ENCODE peak calls at places on chromosome 2, in five cellular contexts. One of them, this sample, is unnamed.

GRCh38 chr2:193333539-193333938 is 1138.8 kb upstream of the TMEFF2 start:
- DNase-seq in activated naive CD4-positive, alpha-beta T cell treated with anti-CD3 and anti-CD28 coated beads, Interleukin-2, amount 50 U/mL, for 16 hours: no peak
- DNase-seq in iris pigment epithelial cell: no peak
- DNase-seq in nephron progenitor cell: no peak
- DNase-seq in endodermal cell: no peak
- DNase-seq in this sample: no peak

GRCh38 chr2:224997802-224998201 is 44.5 kb downstream of the DOCK10 start:
- DNase-seq in activated naive CD4-positive, alpha-beta T cell treated with anti-CD3 and anti-CD28 coated beads, Interleukin-2, amount 50 U/mL, for 16 hours: no peak
- DNase-seq in iris pigment epithelial cell: no peak
- DNase-seq in nephron progenitor cell: no peak
- DNase-seq in endodermal cell: no peak
- DNase-seq in this sample: peak

GRCh38 chr2:60957224-60957623 is 60.3 kb upstream of the PEX13 start:
- DNase-seq in activated naive CD4-positive, alpha-beta T cell treated with anti-CD3 and anti-CD28 coated beads, Interleukin-2, amount 50 U/mL, for 16 hours: no peak
- DNase-seq in iris pigment epithelial cell: no peak
- DNase-seq in nephron progenitor cell: no peak
- DNase-seq in endodermal cell: no peak
- DNase-seq in this sample: no peak

GRCh38 chr2:72837171-72837570 is 11.3 kb upstream of the EXOC6B start:
- DNase-seq in activated naive CD4-positive, alpha-beta T cell treated with anti-CD3 and anti-CD28 coated beads, Interleukin-2, amount 50 U/mL, for 16 hours: no peak
- DNase-seq in iris pigment epithelial cell: peak
- DNase-seq in nephron progenitor cell: no peak
- DNase-seq in endodermal cell: no peak
- DNase-seq in this sample: peak

GRCh38 chr2:31231571-31232287 is 2.2 kb upstream of the EHD3 start:
- DNase-seq in activated naive CD4-positive, alpha-beta T cell treated with anti-CD3 and anti-CD28 coated beads, Interleukin-2, amount 50 U/mL, for 16 hours: no peak
- DNase-seq in iris pigment epithelial cell: no peak
- DNase-seq in nephron progenitor cell: no peak
- DNase-seq in endodermal cell: peak
- DNase-seq in this sample: no peak

GRCh38 chr2:236627846-236628245 is 58.2 kb downstream of the ACKR3 start:
- DNase-seq in activated naive CD4-positive, alpha-beta T cell treated with anti-CD3 and anti-CD28 coated beads, Interleukin-2, amount 50 U/mL, for 16 hours: no peak
- DNase-seq in iris pigment epithelial cell: no peak
- DNase-seq in nephron progenitor cell: no peak
- DNase-seq in endodermal cell: peak
- DNase-seq in this sample: no peak

GRCh38 chr2:140863713-140864112 is 1267.1 kb downstream of the LRP1B start:
- DNase-seq in activated naive CD4-positive, alpha-beta T cell treated with anti-CD3 and anti-CD28 coated beads, Interleukin-2, amount 50 U/mL, for 16 hours: no peak
- DNase-seq in iris pigment epithelial cell: peak
- DNase-seq in nephron progenitor cell: no peak
- DNase-seq in endodermal cell: no peak
- DNase-seq in this sample: peak

GRCh38 chr2:139872032-139872431 is 1091.8 kb upstream of the NXPH2 start:
- DNase-seq in activated naive CD4-positive, alpha-beta T cell treated with anti-CD3 and anti-CD28 coated beads, Interleukin-2, amount 50 U/mL, for 16 hours: no peak
- DNase-seq in iris pigment epithelial cell: no peak
- DNase-seq in nephron progenitor cell: no peak
- DNase-seq in endodermal cell: peak
- DNase-seq in this sample: no peak

GRCh38 chr2:8974001-8974400 is 29.5 kb downstream of the MBOAT2 start:
- DNase-seq in activated naive CD4-positive, alpha-beta T cell treated with anti-CD3 and anti-CD28 coated beads, Interleukin-2, amount 50 U/mL, for 16 hours: no peak
- DNase-seq in iris pigment epithelial cell: no peak
- DNase-seq in nephron progenitor cell: no peak
- DNase-seq in endodermal cell: no peak
- DNase-seq in this sample: no peak

GRCh38 chr2:109156052-109156451 is 27.0 kb downstream of the SH3RF3 start:
- DNase-seq in activated naive CD4-positive, alpha-beta T cell treated with anti-CD3 and anti-CD28 coated beads, Interleukin-2, amount 50 U/mL, for 16 hours: no peak
- DNase-seq in iris pigment epithelial cell: no peak
- DNase-seq in nephron progenitor cell: no peak
- DNase-seq in endodermal cell: no peak
- DNase-seq in this sample: no peak

GRCh38 chr2:111005307-111005706 is 115.4 kb upstream of the BCL2L11 start:
- DNase-seq in activated naive CD4-positive, alpha-beta T cell treated with anti-CD3 and anti-CD28 coated beads, Interleukin-2, amount 50 U/mL, for 16 hours: no peak
- DNase-seq in iris pigment epithelial cell: no peak
- DNase-seq in nephron progenitor cell: no peak
- DNase-seq in endodermal cell: no peak
- DNase-seq in this sample: no peak

GRCh38 chr2:192016265-192016664 is 169.4 kb upstream of the CAVIN2 start:
- DNase-seq in activated naive CD4-positive, alpha-beta T cell treated with anti-CD3 and anti-CD28 coated beads, Interleukin-2, amount 50 U/mL, for 16 hours: no peak
- DNase-seq in iris pigment epithelial cell: peak
- DNase-seq in nephron progenitor cell: no peak
- DNase-seq in endodermal cell: no peak
- DNase-seq in this sample: no peak

GRCh38 chr2:3631161-3631850 is 26.7 kb upstream of the ALLC start:
- DNase-seq in activated naive CD4-positive, alpha-beta T cell treated with anti-CD3 and anti-CD28 coated beads, Interleukin-2, amount 50 U/mL, for 16 hours: peak
- DNase-seq in iris pigment epithelial cell: no peak
- DNase-seq in nephron progenitor cell: no peak
- DNase-seq in endodermal cell: no peak
- DNase-seq in this sample: no peak

GRCh38 chr2:215435261-215435808 is 533 bp downstream of the FN1 start:
- DNase-seq in activated naive CD4-positive, alpha-beta T cell treated with anti-CD3 and anti-CD28 coated beads, Interleukin-2, amount 50 U/mL, for 16 hours: no peak
- DNase-seq in iris pigment epithelial cell: no peak
- DNase-seq in nephron progenitor cell: peak
- DNase-seq in endodermal cell: peak
- DNase-seq in this sample: no peak

GRCh38 chr2:120729410-120730052 is 6.1 kb upstream of the GLI2 start:
- DNase-seq in activated naive CD4-positive, alpha-beta T cell treated with anti-CD3 and anti-CD28 coated beads, Interleukin-2, amount 50 U/mL, for 16 hours: no peak
- DNase-seq in iris pigment epithelial cell: peak
- DNase-seq in nephron progenitor cell: no peak
- DNase-seq in endodermal cell: peak
- DNase-seq in this sample: peak

GRCh38 chr2:188810591-188810990 is 163.6 kb upstream of the COL3A1 start:
- DNase-seq in activated naive CD4-positive, alpha-beta T cell treated with anti-CD3 and anti-CD28 coated beads, Interleukin-2, amount 50 U/mL, for 16 hours: no peak
- DNase-seq in iris pigment epithelial cell: peak
- DNase-seq in nephron progenitor cell: no peak
- DNase-seq in endodermal cell: no peak
- DNase-seq in this sample: peak

GRCh38 chr2:233113114-233113452 is 52.9 kb downstream of the INPP5D start:
- DNase-seq in activated naive CD4-positive, alpha-beta T cell treated with anti-CD3 and anti-CD28 coated beads, Interleukin-2, amount 50 U/mL, for 16 hours: no peak
- DNase-seq in iris pigment epithelial cell: no peak
- DNase-seq in nephron progenitor cell: no peak
- DNase-seq in endodermal cell: no peak
- DNase-seq in this sample: peak

GRCh38 chr2:23477392-23477791 is 92.4 kb downstream of the KLHL29 start:
- DNase-seq in activated naive CD4-positive, alpha-beta T cell treated with anti-CD3 and anti-CD28 coated beads, Interleukin-2, amount 50 U/mL, for 16 hours: no peak
- DNase-seq in iris pigment epithelial cell: no peak
- DNase-seq in nephron progenitor cell: no peak
- DNase-seq in endodermal cell: peak
- DNase-seq in this sample: no peak

GRCh38 chr2:13474538-13474937 is 757.8 kb downstream of the TRIB2 start:
- DNase-seq in activated naive CD4-positive, alpha-beta T cell treated with anti-CD3 and anti-CD28 coated beads, Interleukin-2, amount 50 U/mL, for 16 hours: no peak
- DNase-seq in iris pigment epithelial cell: no peak
- DNase-seq in nephron progenitor cell: no peak
- DNase-seq in endodermal cell: no peak
- DNase-seq in this sample: no peak

GRCh38 chr2:237065062-237065360 is 20.7 kb upstream of the COPS8 start:
- DNase-seq in activated naive CD4-positive, alpha-beta T cell treated with anti-CD3 and anti-CD28 coated beads, Interleukin-2, amount 50 U/mL, for 16 hours: no peak
- DNase-seq in iris pigment epithelial cell: no peak
- DNase-seq in nephron progenitor cell: no peak
- DNase-seq in endodermal cell: no peak
- DNase-seq in this sample: no peak

GRCh38 chr2:185268651-185269050 is 470.0 kb upstream of the FSIP2 start:
- DNase-seq in activated naive CD4-positive, alpha-beta T cell treated with anti-CD3 and anti-CD28 coated beads, Interleukin-2, amount 50 U/mL, for 16 hours: no peak
- DNase-seq in iris pigment epithelial cell: no peak
- DNase-seq in nephron progenitor cell: no peak
- DNase-seq in endodermal cell: no peak
- DNase-seq in this sample: no peak

GRCh38 chr2:208978966-208979365 is 444.9 kb upstream of the MAP2 start:
- DNase-seq in activated naive CD4-positive, alpha-beta T cell treated with anti-CD3 and anti-CD28 coated beads, Interleukin-2, amount 50 U/mL, for 16 hours: no peak
- DNase-seq in iris pigment epithelial cell: no peak
- DNase-seq in nephron progenitor cell: no peak
- DNase-seq in endodermal cell: no peak
- DNase-seq in this sample: no peak